ENCODE peak calls at places on chromosomes 5 and 9, in four cellular contexts. O is nephron progenitor cell, H is AG09309, M is AG04449. B is an unnamed sample.

GRCh38 chr5:180799902-180800801 is 2.5 kb downstream of the MGAT1 start:
- DNase-seq in O (no peak), H (peak), M (no peak), B (no peak)

GRCh38 chr9:89996717-89997116 is 391.9 kb downstream of the GADD45G start:
- DNase-seq in O (no peak), H (no peak), M (no peak), B (peak)

GRCh38 chr5:159820692-159821091 is 95.6 kb upstream of the ADRA1B start:
- DNase-seq in O (no peak), H (no peak), M (no peak), B (no peak)

GRCh38 chr9:127724012-127724411 is 8.1 kb downstream of the TTC16 start:
- DNase-seq in O (no peak), H (no peak), M (no peak), B (no peak)

GRCh38 chr9:137426018-137426681 is 3.0 kb downstream of the NOXA1 start:
- DNase-seq in O (no peak), H (no peak), M (no peak), B (no peak)

GRCh38 chr5:10319202-10319851 is 11.6 kb upstream of the CMBL start:
- DNase-seq in O (no peak), H (no peak), M (no peak), B (no peak)

GRCh38 chr5:149439899-149440655 is 61.0 kb upstream of the IL17B start:
- DNase-seq in O (no peak), H (no peak), M (no peak), B (peak)

GRCh38 chr5:335740-336038 is 14.2 kb downstream of the AHRR start:
- DNase-seq in O (no peak), H (no peak), M (no peak), B (no peak)

GRCh38 chr5:10552183-10553143 is 11.4 kb upstream of the ANKRD33B start:
- DNase-seq in O (no peak), H (no peak), M (no peak), B (no peak)

GRCh38 chr5:154370119-154370518 is 75.7 kb upstream of the SAP30L start:
- DNase-seq in O (no peak), H (no peak), M (no peak), B (no peak)

GRCh38 chr9:81637276-81637675 is 52.1 kb downstream of the TLE1 start:
- DNase-seq in O (no peak), H (no peak), M (no peak), B (no peak)

GRCh38 chr9:3502560-3503398 is 23.0 kb downstream of the RFX3 start:
- DNase-seq in O (no peak), H (no peak), M (no peak), B (no peak)

GRCh38 chr5:34603378-34603777 is 52.8 kb upstream of the RAI14 start:
- DNase-seq in O (no peak), H (no peak), M (no peak), B (no peak)

GRCh38 chr9:99556998-99557397 is 264.7 kb upstream of the NR4A3 start:
- DNase-seq in O (no peak), H (no peak), M (no peak), B (no peak)

GRCh38 chr5:96338624-96339023 is 94.4 kb downstream of the PCSK1 start:
- DNase-seq in O (no peak), H (no peak), M (no peak), B (no peak)

GRCh38 chr9:93151097-93151784 is 17.2 kb upstream of the NINJ1 start:
- DNase-seq in O (no peak), H (no peak), M (no peak), B (no peak)

GRCh38 chr5:59682542-59682941 is 211.0 kb downstream of the PDE4D start:
- DNase-seq in O (no peak), H (no peak), M (no peak), B (no peak)

GRCh38 chr5:147177125-147177840 is 57.5 kb upstream of the STK32A start:
- DNase-seq in O (no peak), H (no peak), M (no peak), B (no peak)

GRCh38 chr5:78793907-78794687 is 145.5 kb upstream of the LHFPL2 start:
- DNase-seq in O (no peak), H (no peak), M (no peak), B (no peak)

GRCh38 chr9:68808481-68808880 is 103.4 kb downstream of the PIP5K1B start:
- DNase-seq in O (no peak), H (no peak), M (no peak), B (no peak)

GRCh38 chr5:94385767-94386166 is 232.6 kb downstream of the KIAA0825 start:
- DNase-seq in O (no peak), H (no peak), M (no peak), B (no peak)

GRCh38 chr5:38518341-38518740 is 38.1 kb downstream of the LIFR start:
- DNase-seq in O (no peak), H (no peak), M (no peak), B (no peak)

GRCh38 chr5:81235287-81236072 is 2.4 kb downstream of the CKMT2 start:
- DNase-seq in O (no peak), H (no peak), M (no peak), B (no peak)

GRCh38 chr5:84474126-84474525 is 89.4 kb upstream of the EDIL3 start:
- DNase-seq in O (no peak), H (no peak), M (no peak), B (no peak)

GRCh38 chr5:133130387-133131118 is 78.7 kb downstream of the HSPA4 start:
- DNase-seq in O (no peak), H (no peak), M (no peak), B (no peak)

GRCh38 chr5:1052076-1052475 is 43.5 kb downstream of the NKD2 start:
- DNase-seq in O (no peak), H (no peak), M (no peak), B (no peak)

GRCh38 chr5:94870496-94871214 is 252.2 kb downstream of the SLF1 start:
- DNase-seq in O (peak), H (no peak), M (no peak), B (no peak)

GRCh38 chr5:78592735-78593386 is 55.7 kb downstream of the LHFPL2 start:
- DNase-seq in O (no peak), H (no peak), M (no peak), B (no peak)

GRCh38 chr5:27491047-27491446 is 452.7 kb upstream of the CDH9 start:
- DNase-seq in O (no peak), H (no peak), M (no peak), B (no peak)

GRCh38 chr9:124323904-124324303 is 66.2 kb downstream of the NEK6 start:
- DNase-seq in O (no peak), H (no peak), M (no peak), B (no peak)

GRCh38 chr5:142322747-142323479 is 1.9 kb downstream of the SPRY4 start:
- DNase-seq in O (no peak), H (no peak), M (no peak), B (no peak)

GRCh38 chr5:144230806-144231205 is 60.1 kb downstream of the KCTD16 start:
- DNase-seq in O (no peak), H (no peak), M (no peak), B (no peak)

GRCh38 chr5:143313298-143313852 is 90.1 kb downstream of the NR3C1 start:
- DNase-seq in O (no peak), H (no peak), M (no peak), B (no peak)

GRCh38 chr9:83062653-83063527 is at the start of gene RASEF:
- DNase-seq in O (peak), H (no peak), M (no peak), B (peak)
- TF ChIP-seq CTCF in O (no peak), H (peak), M (peak), B (no peak)

DNA sequence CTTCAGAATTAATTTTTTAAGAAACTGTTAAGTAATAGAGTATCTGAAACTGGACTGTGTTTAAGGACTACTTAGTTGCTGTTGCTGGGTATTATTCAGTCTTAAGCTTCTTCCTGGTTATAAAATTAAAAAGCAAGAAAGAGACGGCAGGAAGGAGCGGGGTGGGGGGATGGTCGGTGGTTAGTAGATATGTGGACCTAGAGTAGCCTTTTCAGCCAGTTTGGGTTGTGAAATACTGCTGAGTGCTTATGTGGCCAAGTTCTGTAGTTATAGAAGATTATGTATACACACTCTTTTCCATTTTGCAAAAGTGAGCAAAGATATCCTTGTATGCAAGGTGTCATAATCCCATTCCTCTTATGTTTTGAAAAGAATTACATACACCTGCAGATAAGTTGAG is 28.5 kb downstream of the TRIO start:
- DNase-seq in O (no peak), H (no peak), M (no peak), B (no peak)
- TF ChIP-seq CTCF in O (no peak), H (no peak), M (no peak), B (no peak)

DNA sequence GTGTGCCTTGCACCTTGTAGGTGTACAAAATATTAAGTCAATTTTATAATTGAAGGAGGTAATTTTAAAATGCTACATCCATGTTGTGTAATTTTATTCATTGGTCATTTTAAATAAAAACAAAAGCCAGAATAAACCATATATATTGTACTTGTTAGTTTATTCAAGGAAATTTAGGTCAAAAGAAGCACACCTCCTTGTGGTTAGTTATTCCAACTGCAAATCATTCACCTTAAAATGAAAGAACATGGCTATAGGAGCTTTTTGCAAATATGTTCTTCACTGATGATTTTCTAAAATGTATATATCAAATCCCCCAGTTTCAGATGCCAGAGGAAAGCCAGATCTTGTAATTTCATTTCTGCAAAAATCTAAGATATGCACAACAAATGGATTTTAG is 5.4 kb upstream of the MOCS2 start:
- DNase-seq in O (no peak), H (no peak), M (no peak), B (no peak)
- TF ChIP-seq CTCF in O (peak), H (peak), M (peak), B (peak)

DNA sequence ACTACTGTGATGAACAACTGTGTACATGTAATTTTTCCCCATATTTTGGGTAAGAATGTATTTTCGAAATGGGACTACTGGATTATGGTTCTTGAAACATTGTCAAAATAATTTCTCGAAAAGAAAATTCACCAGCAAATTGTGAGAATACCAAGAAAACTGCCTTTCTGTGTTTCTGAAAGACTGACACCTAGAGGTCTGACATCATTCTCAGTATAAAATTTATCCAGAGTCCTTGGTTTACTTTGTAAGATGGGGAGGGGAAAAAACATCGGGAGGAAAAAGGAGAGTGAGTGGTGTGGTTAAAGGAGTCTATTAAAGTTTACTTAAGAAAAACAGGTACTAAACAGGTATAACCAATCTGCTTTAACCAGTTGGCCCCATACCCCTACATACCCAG is 149.2 kb downstream of the CEP120 start:
- DNase-seq in O (no peak), H (no peak), M (no peak), B (no peak)
- TF ChIP-seq CTCF in O (no peak), H (peak), M (no peak), B (no peak)

DNA sequence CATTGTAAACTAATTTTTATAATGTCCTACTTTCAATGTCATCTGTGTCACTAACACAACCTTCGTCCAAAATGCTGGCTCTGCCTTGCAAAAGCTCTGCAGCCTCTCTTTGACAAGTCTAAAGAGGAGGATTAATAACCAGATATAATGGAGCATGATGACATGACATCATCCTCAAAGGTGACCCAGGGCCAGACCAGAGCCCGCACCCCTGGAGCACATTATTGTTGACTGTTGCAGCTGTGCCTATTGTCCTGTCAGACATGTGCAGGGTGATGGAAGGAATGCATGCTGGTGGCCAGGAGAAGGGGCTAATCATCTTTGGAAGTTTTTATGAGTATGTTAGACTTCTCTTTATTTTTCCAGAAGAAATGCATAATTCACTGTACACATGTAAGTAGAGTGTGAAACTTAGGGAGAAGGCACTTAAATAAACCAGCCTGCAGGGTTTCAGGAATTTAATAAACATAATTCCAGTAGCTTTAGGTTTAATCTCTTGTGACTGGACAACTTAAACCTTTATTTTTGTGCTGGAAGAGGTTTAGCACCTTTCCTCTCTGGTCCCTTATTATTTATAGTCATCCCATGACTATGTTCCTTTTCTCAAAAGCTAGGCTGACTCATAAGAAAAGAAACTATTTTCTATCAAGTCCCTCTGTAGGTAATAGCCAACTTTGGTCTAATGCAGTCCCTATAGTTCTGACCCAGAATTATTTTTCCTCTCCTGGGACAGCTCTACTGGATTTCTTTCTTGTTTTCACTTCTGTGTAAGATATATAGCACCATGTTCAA is 589.1 kb downstream of the NR2F1-AS1 start:
- DNase-seq in O (no peak), H (no peak), M (no peak), B (no peak)
- TF ChIP-seq CTCF in O (no peak), H (no peak), M (no peak), B (no peak)

DNA sequence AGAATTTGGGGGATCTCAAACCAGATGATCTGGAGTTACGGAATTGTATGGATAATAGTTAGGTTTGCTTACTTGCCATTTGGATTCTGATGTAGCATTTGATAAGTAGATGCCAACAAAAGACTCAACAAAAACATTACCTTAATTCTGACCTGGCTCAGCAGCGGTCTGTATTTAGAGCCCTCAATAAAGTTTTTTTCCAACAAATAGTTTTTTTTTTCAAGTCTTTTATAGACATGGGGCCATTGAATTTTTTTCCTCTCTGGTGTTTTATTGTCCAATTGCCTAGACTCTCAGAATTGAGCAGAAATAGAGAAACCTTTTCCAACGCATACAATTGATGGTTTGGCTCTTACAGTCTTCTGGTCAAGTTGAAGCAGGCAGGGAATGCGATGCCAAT is 192.8 kb upstream of the GAS1 start:
- DNase-seq in O (no peak), H (no peak), M (no peak), B (no peak)
- TF ChIP-seq CTCF in O (no peak), H (no peak), M (no peak), B (no peak)

DNA sequence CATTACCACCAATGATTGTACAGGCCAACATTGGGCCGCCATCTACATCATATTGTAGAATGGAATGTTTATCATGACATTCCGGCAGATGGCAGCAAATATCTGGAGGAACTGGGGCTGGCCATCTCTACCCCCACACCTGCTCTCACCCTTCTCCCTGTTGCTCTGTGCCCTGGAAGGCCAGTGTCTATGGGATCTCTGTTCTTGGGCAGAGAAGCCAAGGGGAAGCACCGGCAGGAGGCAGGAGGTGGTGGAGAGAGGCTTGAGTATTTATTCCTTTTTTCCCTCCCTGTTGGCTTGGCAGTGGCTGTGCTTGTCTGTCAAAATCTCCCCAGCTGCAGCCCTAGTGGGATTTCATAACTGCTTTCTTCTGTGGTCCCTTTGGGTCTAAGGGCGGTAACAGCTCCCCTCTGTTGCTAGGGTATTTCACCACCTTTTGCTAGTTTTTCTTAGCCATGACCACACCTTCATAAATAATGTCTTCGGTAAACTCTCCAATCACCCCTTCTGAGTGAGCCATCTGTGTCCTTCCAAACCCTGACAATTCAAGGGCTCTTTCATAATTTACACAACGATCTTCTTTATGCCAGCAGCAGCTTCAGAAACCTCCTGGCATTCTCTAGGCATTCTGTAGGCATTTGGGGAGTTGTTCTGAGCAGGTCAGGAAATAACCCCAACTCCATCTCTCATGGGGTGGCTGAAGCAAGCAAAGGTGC is 225.8 kb downstream of the MELK start:
- DNase-seq in O (peak), H (no peak), M (no peak), B (peak)
- TF ChIP-seq CTCF in O (peak), H (peak), M (no peak), B (no peak)

DNA sequence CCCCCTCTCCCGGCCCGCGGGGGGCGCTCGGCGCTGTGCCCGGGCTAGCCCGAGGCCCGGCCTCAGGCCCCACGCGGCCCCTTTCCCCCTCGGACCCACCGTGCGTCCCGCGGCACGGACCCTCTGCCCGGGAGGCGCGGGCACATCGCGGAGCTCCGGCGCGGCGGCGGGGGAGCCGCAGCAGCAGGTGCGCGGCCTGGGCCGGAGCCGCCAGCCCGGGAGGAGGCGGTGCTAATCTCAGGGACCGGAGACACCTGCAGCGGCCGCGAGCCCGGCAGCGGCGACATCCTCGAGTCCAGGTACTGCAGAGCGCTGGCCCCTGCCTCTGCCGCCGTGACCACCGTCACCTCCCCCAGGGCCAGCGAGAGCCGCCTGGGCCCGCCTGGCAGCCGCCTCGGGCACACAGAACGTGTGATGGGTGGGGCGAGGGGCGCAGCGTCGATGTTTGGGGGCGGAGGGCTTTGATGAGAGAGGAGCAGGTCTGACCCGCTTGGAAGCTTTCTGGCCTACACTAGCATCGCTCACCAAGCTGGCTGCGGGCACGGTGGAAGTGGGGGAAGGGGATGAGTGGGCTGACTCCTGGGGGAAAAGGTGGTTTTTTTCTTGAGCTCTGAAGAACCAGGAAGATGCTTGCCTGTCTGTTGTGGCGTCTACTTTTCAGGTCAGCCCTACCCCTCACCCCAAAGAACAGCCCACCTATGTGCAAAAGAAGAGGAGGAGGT is 524 bp downstream of the CYFIP2 start:
- DNase-seq in O (peak), H (no peak), M (no peak), B (peak)
- TF ChIP-seq CTCF in O (no peak), H (no peak), M (no peak), B (no peak)

GRCh38 chr5:74322944-74323343 is 317.6 kb downstream of the ENC1 start:
- DNase-seq in O (no peak), H (no peak), M (no peak), B (no peak)
- TF ChIP-seq CTCF in O (no peak), H (no peak), M (no peak), B (no peak)

DNA sequence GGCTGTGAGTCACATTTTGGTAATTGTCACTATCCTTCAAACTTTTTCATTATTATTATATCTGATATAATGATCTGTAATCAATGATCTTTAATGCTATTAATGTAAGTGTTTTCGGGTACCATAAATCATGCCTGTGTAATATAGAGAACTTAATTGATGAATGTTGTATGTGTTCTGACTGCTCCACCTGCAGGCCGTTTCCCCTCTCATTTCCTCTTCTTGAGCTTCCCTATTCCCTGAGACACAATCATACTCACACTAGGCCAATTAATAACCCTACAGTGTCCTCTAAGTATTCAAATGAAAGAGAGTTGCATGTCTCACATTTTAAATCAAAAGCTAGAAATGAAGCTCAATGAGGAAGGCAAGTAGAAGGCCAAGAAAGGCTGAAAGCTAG is 420.9 kb upstream of the SGCD start:
- DNase-seq in O (no peak), H (no peak), M (no peak), B (peak)
- TF ChIP-seq CTCF in O (no peak), H (no peak), M (no peak), B (no peak)